ENCODE peak calls at places on chromosome 22, in six cellular contexts. P, A, T, W, L and E are unnamed samples.
A peak's percentile ranks its signal among the peaks of the same experiment; 100 is the strongest.

GRCh38 chr22:31933816-31934482 is 10.4 kb upstream of the YWHAH start:
- DNase-seq in P (peak; percentile 33), L (no peak), T (no peak), A (no peak), W (no peak), E (no peak)

GRCh38 chr22:41833369-41834004 is 582 bp downstream of the SREBF2 start:
- DNase-seq in P (peak; percentile 90), L (peak; percentile 48), A (peak; percentile 61), T (peak; percentile 41), W (peak; percentile 78), E (no peak)

GRCh38 chr22:23183107-23183698 is 2.9 kb downstream of the BCR start:
- DNase-seq in W (no peak), A (peak; percentile 63), P (no peak), L (peak; percentile 70), T (no peak), E (no peak)

GRCh38 chr22:37639771-37640590 is 512 bp downstream of the SH3BP1 start:
- DNase-seq in P (peak; percentile 85), T (no peak), A (no peak), L (no peak), W (no peak), E (no peak)

GRCh38 chr22:44085743-44086741 is 61.9 kb downstream of the PARVB start:
- DNase-seq in P (no peak), L (peak; percentile 85), A (peak; percentile 91), T (peak; percentile 81), W (peak; percentile 90), E (peak; percentile 96)

GRCh38 chr22:37762389-37762836 is 45.3 kb upstream of the GCAT start:
- DNase-seq in P (no peak), W (no peak), L (no peak), T (no peak), A (no peak), E (no peak)

GRCh38 chr22:22818861-22819855 is 68.5 kb upstream of the IGLL5 start:
- DNase-seq in T (no peak), A (no peak), L (no peak), W (no peak), P (peak; percentile 81), E (no peak)

GRCh38 chr22:47157486-47158270 is 395.2 kb downstream of the TBC1D22A start:
- DNase-seq in L (no peak), T (no peak), P (no peak), W (no peak), A (no peak), E (no peak)

GRCh38 chr22:48889209-48889830 is 938.4 kb downstream of the BRD1 start:
- DNase-seq in P (peak; percentile 59), T (no peak), W (peak; percentile 36), A (peak; percentile 7), L (no peak), E (no peak)

GRCh38 chr22:46073683-46074504 is 76.4 kb upstream of the PPARA start:
- DNase-seq in T (peak; percentile 47), A (peak; percentile 71), P (peak; percentile 75), L (peak; percentile 43), W (peak; percentile 89), E (peak; percentile 86)
- H3K27me3 ChIP-seq in T (no peaks in the 10 kb centered on the region), A (no peaks in the 10 kb centered on the region), P (no peaks in the 10 kb centered on the region), L (no peaks in the 10 kb centered on the region), W (no peaks in the 10 kb centered on the region), E (no peaks in the 10 kb centered on the region)

GRCh38 chr22:30882181-30882771 is 86.3 kb downstream of the MORC2 start:
- DNase-seq in L (no peak), W (no peak), P (no peak), A (no peak), T (no peak), E (no peak)
- H3K4me3 ChIP-seq in L (no peak overlapping the region), W (no peak overlapping the region), P (no peak overlapping the region), A (no peak overlapping the region), T (no peak overlapping the region), E (no peak overlapping the region)

DNA sequence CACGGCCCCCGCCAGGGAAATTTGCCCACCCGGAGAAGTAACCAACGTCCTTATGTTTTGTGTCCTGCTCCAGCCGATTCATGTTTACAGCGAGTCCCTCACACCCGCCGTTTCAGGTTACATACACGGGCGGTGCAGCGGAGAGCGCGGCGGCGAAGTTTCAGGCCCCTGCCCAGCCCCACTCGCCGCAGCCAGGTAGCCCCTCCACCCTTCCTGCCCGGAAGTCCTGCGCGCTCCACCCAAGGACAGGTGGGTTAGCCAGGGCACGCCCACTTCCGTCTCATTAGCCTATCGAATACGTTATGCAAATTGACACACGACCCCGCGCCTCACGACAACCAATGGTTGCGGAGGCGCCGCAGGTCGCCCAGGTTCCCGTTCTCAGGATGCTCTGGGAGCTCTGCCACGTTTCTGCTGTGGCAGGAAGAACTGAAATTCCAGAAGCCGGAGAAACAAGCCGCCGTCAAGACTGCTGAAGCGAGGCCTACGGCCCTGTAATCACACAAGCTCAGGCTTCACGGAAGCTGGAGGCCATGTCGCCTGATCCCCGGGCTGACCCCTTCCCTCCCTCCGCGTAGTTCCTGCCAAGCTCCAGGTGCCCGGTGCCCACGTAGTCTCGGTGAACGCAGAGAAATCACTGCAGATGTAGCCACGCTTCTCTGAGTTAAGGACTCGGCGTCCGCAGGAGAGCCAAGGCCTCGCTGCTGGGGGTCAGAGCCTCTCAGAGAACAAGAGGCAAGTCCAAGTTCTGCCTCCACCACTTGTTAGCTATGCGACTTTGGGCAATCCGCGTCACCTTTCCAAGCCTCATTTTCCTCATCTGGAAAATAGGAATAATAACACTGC is 22.4 kb upstream of the MYH9 start:
- DNase-seq in L (peak; percentile 98), A (peak; percentile 90), P (peak; percentile 92), W (peak; percentile 78), T (peak; percentile 27), E (peak; percentile 63)
- TF ChIP-seq POLR2A in L (no peak), A (peak; percentile 43), P (no peak), W (no peak), T (peak; percentile 32), E (peak; percentile 34)

GRCh38 chr22:50017701-50018224 is 5.2 kb upstream of the IL17REL start:
- DNase-seq in A (no peak), T (no peak), L (no peak), P (no peak), W (peak; percentile 35), E (no peak)

GRCh38 chr22:50016308-50016987 is 3.9 kb upstream of the IL17REL start:
- DNase-seq in A (no peak), T (no peak), W (peak; percentile 39), P (peak; percentile 72), L (no peak), E (no peak)

GRCh38 chr22:50018608-50019291 is 6.2 kb upstream of the IL17REL start:
- DNase-seq in A (no peak), T (no peak), W (no peak), L (no peak), P (peak; percentile 10), E (no peak)

GRCh38 chr22:50015451-50016307 is 3.1 kb upstream of the IL17REL start:
- DNase-seq in T (no peak), P (peak; percentile 63), W (peak; percentile 57), A (no peak), L (no peak), E (peak; percentile 5)

DNA sequence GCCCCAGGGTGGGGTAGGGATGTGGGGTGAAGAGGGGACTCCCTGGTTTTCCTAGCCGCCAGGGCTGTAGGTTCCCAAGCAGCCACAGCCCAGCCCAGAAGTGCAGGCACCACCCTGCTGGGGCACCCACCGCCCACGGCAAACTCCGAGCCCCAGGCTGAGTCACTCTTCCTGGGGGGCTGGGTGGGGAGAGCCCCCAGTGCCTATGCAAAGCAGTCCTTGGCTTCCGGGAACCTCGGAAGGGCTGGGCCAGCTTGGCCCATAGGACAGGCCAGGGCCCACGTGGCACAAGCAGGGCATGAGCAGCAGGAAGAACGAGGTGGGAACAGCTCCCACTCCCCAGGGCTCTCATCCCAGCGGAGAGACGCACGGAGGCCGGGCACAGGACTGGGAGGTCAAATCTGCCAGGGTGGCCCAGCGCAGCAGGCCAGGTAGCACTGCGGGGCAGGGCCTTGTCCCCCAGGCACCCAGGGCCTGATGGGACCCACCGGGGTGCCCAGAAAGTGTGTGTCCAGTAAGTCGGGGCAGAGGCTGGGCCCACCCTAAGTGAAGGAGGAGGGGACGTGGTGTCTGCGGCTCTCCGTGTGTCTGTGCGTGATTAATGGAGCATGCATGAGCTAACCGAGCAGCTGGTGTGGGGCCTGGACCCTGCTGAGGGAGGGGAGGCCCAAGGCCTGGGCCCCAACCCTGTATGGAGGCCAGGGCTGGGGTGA is 4.6 kb upstream of the IL17REL start:
- DNase-seq in W (peak; percentile 50), L (peak; percentile 63), A (no peak), P (peak; percentile 78), T (no peak), E (no peak)
- H3K27me3 ChIP-seq in W (peaks cover 69% of the 10 kb centered on the region), L (peaks cover 59% of the 10 kb centered on the region), A (peaks cover 43% of the 10 kb centered on the region), P (peaks cover 55% of the 10 kb centered on the region), T (peaks cover 11% of the 10 kb centered on the region), E (peaks cover 43% of the 10 kb centered on the region)